ENCODE peak calls at places on chromosomes 6 and 20, in nine cellular contexts. N, F, S, J, W, V, X, T and Z are unnamed samples.

GRCh38 chr6:100088009-100088408 is 94.0 kb upstream of the MCHR2 start:
- DNase-seq in X (no peak), S (peak; percentile 28), F (no peak), V (peak; percentile 77), J (no peak), N (no peak), T (no peak), W (no peak), Z (no peak)

GRCh38 chr20:45919536-45919933 is 7.6 kb upstream of the PLTP start:
- DNase-seq in J (no peak), F (no peak), S (no peak), V (peak; percentile 86), T (no peak), N (peak; percentile 55), X (no peak), W (no peak), Z (no peak)

GRCh38 chr6:35624341-35625070 is 64.2 kb downstream of the FKBP5 start:
- DNase-seq in S (no peak), V (peak; percentile 49), N (no peak), F (no peak), X (no peak), T (no peak), W (peak; percentile 2), J (no peak), Z (no peak)

GRCh38 chr6:100435299-100435698 is 29.4 kb downstream of the SIM1 start:
- DNase-seq in F (no peak), W (peak; percentile 26), N (no peak), X (no peak), V (peak; percentile 79), J (no peak), T (no peak), S (peak; percentile 66), Z (no peak)

GRCh38 chr20:45128066-45128465 is 3.8 kb upstream of the WFDC12 start:
- DNase-seq in J (no peak), N (no peak), T (no peak), S (peak; percentile 85), F (no peak), W (no peak), V (no peak), X (no peak), Z (no peak)

GRCh38 chr6:124066995-124067552 is 263.4 kb downstream of the NKAIN2 start:
- DNase-seq in J (no peak), S (no peak), N (no peak), T (no peak), W (no peak), X (no peak), V (no peak), F (no peak), Z (no peak)

GRCh38 chr6:139508023-139508422 is 133.6 kb upstream of the CITED2 start:
- DNase-seq in X (no peak), W (no peak), V (peak; percentile 67), T (no peak), N (no peak), J (no peak), S (no peak), F (no peak), Z (no peak)

GRCh38 chr6:18307006-18307405 is 42.7 kb upstream of the DEK start:
- DNase-seq in S (peak; percentile 58), J (no peak), F (no peak), V (peak; percentile 8), W (no peak), N (no peak), T (no peak), X (no peak), Z (no peak)

GRCh38 chr6:75144396-75144795 is 61.5 kb downstream of the COL12A1 start:
- DNase-seq in W (no peak), F (no peak), T (no peak), X (no peak), N (no peak), V (no peak), S (no peak), J (no peak), Z (no peak)

GRCh38 chr6:166825553-166826145 is 130.7 kb downstream of the RNASET2 start:
- DNase-seq in N (no peak), F (no peak), W (no peak), V (peak; percentile 18), S (no peak), X (no peak), T (no peak), J (no peak), Z (no peak)

GRCh38 chr20:12925214-12925755 is 83.5 kb upstream of the SPTLC3 start:
- DNase-seq in X (peak; percentile 79), F (peak; percentile 63), V (peak; percentile 92), N (peak; percentile 77), J (peak; percentile 33), T (no peak), S (peak; percentile 73), W (peak; percentile 79), Z (peak; percentile 39)

GRCh38 chr6:22636450-22636849 is 67.1 kb downstream of the HDGFL1 start:
- DNase-seq in N (no peak), X (no peak), W (no peak), V (peak; percentile 30), J (no peak), T (no peak), F (no peak), S (no peak), Z (no peak)

GRCh38 chr6:119834418-119834817 is 484.9 kb upstream of the MAN1A1 start:
- DNase-seq in W (no peak), V (peak; percentile 3), T (no peak), N (no peak), F (no peak), J (no peak), X (no peak), S (peak; percentile 41), Z (no peak)

GRCh38 chr6:129353067-129353466 is 356.9 kb downstream of the ARHGAP18 start:
- DNase-seq in S (peak; percentile 34), F (no peak), T (no peak), N (no peak), X (no peak), V (no peak), J (no peak), W (no peak), Z (no peak)

GRCh38 chr6:54722328-54722727 is 124.2 kb upstream of the FAM83B start:
- DNase-seq in N (no peak), W (no peak), T (no peak), F (no peak), X (no peak), J (no peak), V (no peak), S (peak; percentile 85), Z (no peak)

GRCh38 chr6:155224031-155224451 is 39.8 kb upstream of the CLDN20 start:
- DNase-seq in S (peak; percentile 97), J (no peak), X (no peak), F (no peak), N (no peak), V (peak; percentile 82), T (no peak), W (peak; percentile 58), Z (peak; percentile 43)

GRCh38 chr6:166924531-166924930 is 31.8 kb downstream of the RNASET2 start:
- DNase-seq in N (no peak), X (no peak), S (no peak), T (no peak), F (no peak), J (no peak), V (no peak), W (no peak), Z (no peak)

GRCh38 chr20:38748863-38749153 is 548 bp downstream of the ACTR5 start:
- DNase-seq in S (no peak), F (no peak), X (no peak), J (no peak), V (no peak), W (no peak), T (no peak), N (no peak), Z (no peak)

GRCh38 chr6:4320860-4321259 is 185.5 kb upstream of the ECI2 start:
- DNase-seq in T (no peak), N (peak; percentile 28), V (peak; percentile 91), S (peak; percentile 87), X (no peak), F (no peak), W (no peak), J (no peak), Z (no peak)

GRCh38 chr6:103273048-103273447 is 1586.7 kb downstream of the HACE1 start:
- DNase-seq in T (no peak), V (no peak), X (no peak), F (peak; percentile 3), S (no peak), N (peak; percentile 67), J (no peak), W (peak; percentile 53), Z (no peak)

GRCh38 chr20:62666736-62667529 is 24.6 kb downstream of the SLCO4A1 start:
- DNase-seq in T (no peak), X (no peak), F (no peak), N (peak; percentile 77), J (peak; percentile 48), W (no peak), V (peak; percentile 68), S (peak; percentile 88), Z (no peak)